ENCODE peak calls at places on chromosomes 4 and X, in seven cellular contexts. One of them, this sample, is unnamed.
A peak's percentile ranks its signal among the peaks of the same experiment; 100 is the strongest.

GRCh38 chr4:124423160-124423559 is 289.4 kb downstream of the ANKRD50 start:
- DNase-seq in tibial nerve: no peak
- DNase-seq in A549: no peak
- DNase-seq in vagina: no peak
- DNase-seq in H54: no peak
- DNase-seq in transverse colon: no peak
- DNase-seq in suprapubic skin: no peak
- DNase-seq in this sample: no peak

GRCh38 chr4:39541987-39542632 is 14.9 kb upstream of the UGDH start:
- DNase-seq in H54: no peak
- DNase-seq in A549: no peak
- DNase-seq in vagina: no peak
- DNase-seq in tibial nerve: no peak
- DNase-seq in suprapubic skin: no peak
- DNase-seq in transverse colon: no peak
- DNase-seq in this sample: no peak

GRCh38 chr4:184649971-184650855 is 675 bp downstream of the PRIMPOL start:
- DNase-seq in A549: no peak
- DNase-seq in tibial nerve: no peak
- DNase-seq in H54: no peak
- DNase-seq in transverse colon: peak; percentile 33
- DNase-seq in suprapubic skin: no peak
- DNase-seq in vagina: no peak
- DNase-seq in this sample: no peak

GRCh38 chr4:186190456-186191265 is 706 bp upstream of the CYP4V2 start:
- DNase-seq in tibial nerve: no peak
- DNase-seq in vagina: no peak
- DNase-seq in transverse colon: peak; percentile 56
- DNase-seq in H54: peak; percentile 31
- DNase-seq in A549: peak; percentile 33
- DNase-seq in suprapubic skin: no peak
- DNase-seq in this sample: peak; percentile 41

GRCh38 chr4:155967098-155967497 is 13.4 kb upstream of the CTSO start:
- DNase-seq in vagina: no peak
- DNase-seq in transverse colon: no peak
- DNase-seq in H54: no peak
- DNase-seq in tibial nerve: no peak
- DNase-seq in A549: no peak
- DNase-seq in suprapubic skin: no peak
- DNase-seq in this sample: no peak

GRCh38 chr4:174177536-174177935 is 105.9 kb downstream of the FBXO8 start:
- DNase-seq in transverse colon: no peak
- DNase-seq in vagina: no peak
- DNase-seq in H54: no peak
- DNase-seq in suprapubic skin: no peak
- DNase-seq in tibial nerve: no peak
- DNase-seq in A549: no peak
- DNase-seq in this sample: no peak

GRCh38 chr4:129453524-129453923 is 357.6 kb downstream of the C4orf33 start:
- DNase-seq in H54: no peak
- DNase-seq in tibial nerve: no peak
- DNase-seq in transverse colon: no peak
- DNase-seq in A549: no peak
- DNase-seq in suprapubic skin: no peak
- DNase-seq in vagina: no peak
- DNase-seq in this sample: no peak

GRCh38 chrX:70029790-70030189 is 19.9 kb downstream of the AWAT2 start:
- DNase-seq in suprapubic skin: no peak
- DNase-seq in H54: no peak
- DNase-seq in tibial nerve: no peak
- DNase-seq in transverse colon: no peak
- DNase-seq in A549: no peak
- DNase-seq in vagina: no peak
- DNase-seq in this sample: no peak

GRCh38 chrX:39519213-39519544 is 578.6 kb downstream of the BCOR start:
- DNase-seq in tibial nerve: no peak
- DNase-seq in vagina: no peak
- DNase-seq in H54: no peak
- DNase-seq in suprapubic skin: no peak
- DNase-seq in A549: no peak
- DNase-seq in transverse colon: no peak
- DNase-seq in this sample: no peak

GRCh38 chr4:106898621-106899230 is 137.4 kb downstream of the DKK2 start:
- DNase-seq in suprapubic skin: no peak
- DNase-seq in transverse colon: peak; percentile 12
- DNase-seq in tibial nerve: no peak
- DNase-seq in H54: no peak
- DNase-seq in vagina: no peak
- DNase-seq in A549: peak; percentile 8
- DNase-seq in this sample: peak; percentile 28

GRCh38 chrX:3777416-3777815 is 64.0 kb upstream of the PRKX start:
- DNase-seq in transverse colon: no peak
- DNase-seq in tibial nerve: no peak
- DNase-seq in H54: no peak
- DNase-seq in vagina: no peak
- DNase-seq in suprapubic skin: no peak
- DNase-seq in A549: no peak
- DNase-seq in this sample: no peak

DNA sequence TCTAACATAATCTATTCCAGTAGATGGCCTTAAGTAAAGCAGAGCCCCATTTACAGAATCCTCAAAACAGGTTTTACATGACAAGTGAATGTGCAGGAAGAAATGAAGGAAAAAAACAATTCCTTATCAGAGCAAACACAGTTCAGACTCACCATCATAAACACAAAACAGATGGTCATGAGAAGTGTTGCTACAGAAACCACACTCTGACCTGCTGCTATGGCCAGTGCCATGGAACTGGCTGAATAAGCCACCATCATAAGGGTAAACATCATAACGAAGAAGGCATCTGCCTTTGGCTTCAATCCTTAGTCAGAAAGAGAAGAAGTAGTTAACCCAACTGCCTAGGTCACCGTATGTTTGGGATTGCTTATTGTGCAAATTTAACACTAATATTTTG is 61.1 kb downstream of the ABCG2 start:
- DNase-seq in vagina: no peak
- DNase-seq in tibial nerve: no peak
- DNase-seq in suprapubic skin: no peak
- DNase-seq in transverse colon: no peak
- DNase-seq in H54: no peak
- DNase-seq in A549: no peak
- DNase-seq in this sample: no peak
- TF ChIP-seq POLR2A in vagina: no peak
- TF ChIP-seq POLR2A in tibial nerve: no peak
- TF ChIP-seq POLR2A in suprapubic skin: no peak
- TF ChIP-seq POLR2A in transverse colon: no peak
- TF ChIP-seq POLR2A in H54: no peak
- TF ChIP-seq POLR2A in A549: no peak
- TF ChIP-seq POLR2A in this sample: no peak

GRCh38 chr4:62449538-62449937 is 1249.4 kb downstream of the ADGRL3 start:
- DNase-seq in vagina: no peak
- DNase-seq in H54: no peak
- DNase-seq in transverse colon: no peak
- DNase-seq in tibial nerve: no peak
- DNase-seq in A549: no peak
- DNase-seq in suprapubic skin: no peak
- DNase-seq in this sample: no peak
- TF ChIP-seq POLR2A in vagina: no peak
- TF ChIP-seq POLR2A in H54: no peak
- TF ChIP-seq POLR2A in transverse colon: no peak
- TF ChIP-seq POLR2A in tibial nerve: no peak
- TF ChIP-seq POLR2A in A549: no peak
- TF ChIP-seq POLR2A in suprapubic skin: no peak
- TF ChIP-seq POLR2A in this sample: no peak

GRCh38 chrX:103831803-103832544 is at the start of gene RAB9B:
- DNase-seq in suprapubic skin: peak; percentile 67
- DNase-seq in A549: no peak
- DNase-seq in H54: peak; percentile 60
- DNase-seq in tibial nerve: peak; percentile 36
- DNase-seq in transverse colon: peak; percentile 68
- DNase-seq in vagina: no peak
- DNase-seq in this sample: peak; percentile 64
- TF ChIP-seq POLR2A in suprapubic skin: no peak
- TF ChIP-seq POLR2A in A549: no peak
- TF ChIP-seq POLR2A in H54: no peak
- TF ChIP-seq POLR2A in tibial nerve: no peak
- TF ChIP-seq POLR2A in transverse colon: no peak
- TF ChIP-seq POLR2A in vagina: no peak
- TF ChIP-seq POLR2A in this sample: no peak

DNA sequence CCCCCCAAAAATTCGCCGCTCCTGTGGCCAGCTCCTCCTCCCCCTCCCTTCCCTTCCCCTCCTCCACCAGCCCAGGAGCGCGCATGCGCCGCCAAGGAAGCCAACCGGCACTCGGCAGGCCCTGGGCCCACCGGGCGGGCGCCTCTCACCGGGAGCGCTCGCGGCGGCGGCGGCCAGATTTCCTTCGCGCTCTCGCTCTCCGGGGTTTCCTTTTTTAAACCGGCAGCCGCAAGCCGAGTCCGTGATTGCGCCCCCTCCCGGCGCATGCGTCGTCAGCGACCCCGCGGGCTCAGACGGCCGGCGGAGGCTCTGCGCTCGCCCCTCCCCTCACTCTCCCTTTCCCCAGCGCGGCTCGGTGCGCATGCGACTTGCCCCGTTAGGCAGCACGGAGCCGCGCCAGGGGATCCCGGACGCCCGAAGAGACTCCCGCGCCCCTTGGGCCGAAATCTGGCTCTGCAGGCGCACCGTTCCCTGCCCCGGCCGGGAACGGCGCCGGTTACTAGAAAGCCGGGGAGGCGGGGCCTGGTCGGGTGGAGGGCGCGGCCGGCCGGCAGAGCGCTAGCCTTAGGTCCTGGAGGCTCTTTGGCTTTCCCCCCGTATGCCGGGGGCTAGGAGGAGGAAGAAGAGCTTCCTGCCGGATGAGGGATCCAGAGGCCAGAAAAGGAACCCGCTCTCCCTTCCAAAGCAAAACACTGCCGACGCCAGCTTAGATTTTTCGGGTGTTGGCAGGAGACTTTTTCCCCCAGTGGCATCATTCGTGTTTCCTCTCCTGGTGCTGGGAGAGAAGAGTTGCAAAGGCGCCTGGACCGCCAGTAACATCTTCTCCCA is at the start of gene CLOCK:
- DNase-seq in suprapubic skin: peak; percentile 93
- DNase-seq in H54: peak; percentile 33
- DNase-seq in A549: peak; percentile 43
- DNase-seq in transverse colon: peak; percentile 86
- DNase-seq in vagina: no peak
- DNase-seq in tibial nerve: peak; percentile 51
- DNase-seq in this sample: peak; percentile 84
- TF ChIP-seq POLR2A in suprapubic skin: no peak
- TF ChIP-seq POLR2A in H54: peak; percentile 36
- TF ChIP-seq POLR2A in A549: peak; percentile 50
- TF ChIP-seq POLR2A in transverse colon: peak; percentile 65
- TF ChIP-seq POLR2A in vagina: peak; percentile 57
- TF ChIP-seq POLR2A in tibial nerve: peak; percentile 72
- TF ChIP-seq POLR2A in this sample: peak; percentile 65

GRCh38 chr4:1725521-1725920 is 4.2 kb downstream of the TACC3 start:
- DNase-seq in suprapubic skin: no peak
- DNase-seq in tibial nerve: no peak
- DNase-seq in H54: no peak
- DNase-seq in A549: no peak
- DNase-seq in vagina: no peak
- DNase-seq in transverse colon: no peak
- DNase-seq in this sample: peak; percentile 62

GRCh38 chr4:1722551-1723071 is 1.3 kb downstream of the TACC3 start:
- DNase-seq in A549: no peak
- DNase-seq in vagina: no peak
- DNase-seq in tibial nerve: no peak
- DNase-seq in transverse colon: no peak
- DNase-seq in suprapubic skin: no peak
- DNase-seq in H54: no peak
- DNase-seq in this sample: no peak

GRCh38 chr4:1721666-1722550 is 587 bp downstream of the TACC3 start:
- DNase-seq in transverse colon: no peak
- DNase-seq in A549: no peak
- DNase-seq in H54: no peak
- DNase-seq in tibial nerve: no peak
- DNase-seq in suprapubic skin: no peak
- DNase-seq in vagina: no peak
- DNase-seq in this sample: peak; percentile 24

GRCh38 chr4:1721003-1721665 is at the start of the genes TACC3 and TMEM129:
- DNase-seq in transverse colon: peak; percentile 97
- DNase-seq in vagina: no peak
- DNase-seq in A549: peak; percentile 87
- DNase-seq in tibial nerve: peak; percentile 79
- DNase-seq in H54: peak; percentile 87
- DNase-seq in suprapubic skin: peak; percentile 96
- DNase-seq in this sample: peak; percentile 98

DNA sequence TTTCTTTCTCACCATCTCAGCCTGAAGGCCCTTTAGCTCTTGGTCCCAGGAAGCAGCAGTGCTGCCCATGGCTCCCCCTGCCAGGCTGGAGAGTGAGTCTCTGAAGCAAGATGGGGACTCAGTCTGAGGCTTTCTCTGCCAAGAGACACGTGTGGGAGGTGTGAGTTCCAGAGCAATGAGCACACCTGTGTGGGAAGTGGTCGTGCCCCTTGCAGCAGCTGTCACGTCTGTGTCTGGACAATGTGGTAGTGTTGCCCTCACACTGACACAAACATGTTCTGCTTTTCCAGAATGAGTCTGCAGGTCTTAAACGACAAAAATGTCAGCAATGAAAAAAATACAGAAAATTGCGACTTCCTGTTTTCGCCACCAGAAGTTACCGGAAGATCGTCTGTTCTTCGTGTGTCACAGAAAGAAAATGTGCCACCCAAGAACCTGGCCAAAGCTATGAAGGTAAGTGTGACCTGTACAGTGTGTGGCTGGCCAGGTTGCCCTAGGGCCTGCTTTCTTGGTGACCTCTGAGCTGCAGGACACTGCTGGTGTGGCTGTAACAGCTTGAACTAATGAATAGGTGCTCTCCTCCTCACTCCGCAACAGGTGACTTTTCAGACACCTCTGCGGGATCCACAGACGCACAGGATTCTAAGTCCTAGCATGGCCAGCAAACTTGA is 1.9 kb downstream of the TACC3 start:
- DNase-seq in H54: no peak
- DNase-seq in vagina: no peak
- DNase-seq in A549: no peak
- DNase-seq in suprapubic skin: no peak
- DNase-seq in tibial nerve: no peak
- DNase-seq in transverse colon: no peak
- DNase-seq in this sample: no peak
- TF ChIP-seq POLR2A in H54: no peak
- TF ChIP-seq POLR2A in vagina: peak; percentile 9
- TF ChIP-seq POLR2A in A549: no peak
- TF ChIP-seq POLR2A in suprapubic skin: no peak
- TF ChIP-seq POLR2A in tibial nerve: peak; percentile 13
- TF ChIP-seq POLR2A in transverse colon: no peak
- TF ChIP-seq POLR2A in this sample: no peak

This sample was measured in upper lobe of left lung.